ENCODE peak calls at places on chromosomes 16 and 17, in eight cellular contexts. E is left colon; D is small intestine; O is ureter; N is stimulated activated CD4-positive, alpha-beta T cell treated with anti-CD3 and anti-CD28 coated beads, Interleukin-12 subunit alpha, Interleukin-12 subunit beta, amount 100 ng/mL, for 4 hours; K is activated CD4-positive, alpha-beta T cell treated with anti-CD3 and anti-CD28 coated beads, Interleukin-2, amount 10 ng/mL, durations not matched to agents 7 days and 5 days; C is mesothelial cell of epicardium; Q is sigmoid colon. M is an unnamed sample.
A peak's percentile ranks its signal among the peaks of the same experiment; 100 is the strongest.

GRCh38 chr17:77892469-77893143 is 65.9 kb upstream of the TNRC6C start:
- DNase-seq in E (no peak), D (no peak), O (no peak), N (no peak), K (no peak), C (no peak), Q (peak; percentile 56), M (peak; percentile 66)

GRCh38 chr17:42286411-42287295 is 1.6 kb upstream of the STAT5A start:
- DNase-seq in E (peak; percentile 34), D (no peak), O (peak; percentile 52), N (no peak), K (no peak), C (no peak), Q (peak; percentile 78), M (peak; percentile 66)

GRCh38 chr16:9072806-9073341 is 18.6 kb upstream of the HAPSTR1 start:
- DNase-seq in E (no peak), D (no peak), O (no peak), N (peak; percentile 13), K (peak; percentile 31), C (no peak), Q (no peak), M (no peak)

GRCh38 chr16:78269251-78269650 is 169.8 kb downstream of the WWOX start:
- DNase-seq in E (no peak), D (no peak), O (no peak), N (no peak), K (no peak), C (no peak), Q (no peak), M (no peak)

GRCh38 chr17:41308251-41308917 is 725 bp downstream of the KRTAP16-1 start:
- DNase-seq in E (peak; percentile 48), D (peak; percentile 12), O (peak; percentile 60), N (peak; percentile 32), K (peak; percentile 85), C (no peak), Q (no peak), M (no peak)

GRCh38 chr16:4800290-4801041 is 2.0 kb downstream of the ROGDI start:
- DNase-seq in E (peak; percentile 84), D (peak; percentile 78), O (peak; percentile 83), N (no peak), K (no peak), C (no peak), Q (no peak), M (peak; percentile 68)

GRCh38 chr17:80845863-80846671 is 145.6 kb upstream of the CHMP6 start:
- DNase-seq in E (no peak), D (peak; percentile 32), O (peak; percentile 40), N (no peak), K (no peak), C (no peak), Q (peak; percentile 46), M (no peak)

GRCh38 chr17:54620380-54620978 is 280.2 kb upstream of the TOM1L1 start:
- DNase-seq in E (no peak), D (no peak), O (no peak), N (no peak), K (no peak), C (no peak), Q (no peak), M (no peak)

GRCh38 chr17:28018439-28019070 is 23.9 kb upstream of the NLK start:
- DNase-seq in E (peak; percentile 9), D (no peak), O (no peak), N (no peak), K (no peak), C (no peak), Q (no peak), M (no peak)

GRCh38 chr17:57097832-57098421 is 12.9 kb downstream of the AKAP1 start:
- DNase-seq in E (no peak), D (no peak), O (no peak), N (no peak), K (no peak), C (no peak), Q (peak; percentile 86), M (no peak)

GRCh38 chr17:4747847-4748246 is 8.1 kb upstream of the CXCL16 start:
- DNase-seq in E (no peak), D (no peak), O (no peak), N (no peak), K (peak; percentile 60), C (no peak), Q (no peak), M (no peak)

GRCh38 chr17:17792143-17792550 is 44.6 kb downstream of the SREBF1 start:
- DNase-seq in E (no peak), D (no peak), O (no peak), N (no peak), K (no peak), C (no peak), Q (no peak), M (no peak)

GRCh38 chr16:53789159-53789558 is 85.2 kb downstream of the FTO start:
- DNase-seq in E (no peak), D (no peak), O (no peak), N (no peak), K (no peak), C (no peak), Q (no peak), M (no peak)

GRCh38 chr17:38420518-38420917 is 7.7 kb upstream of the ARHGAP23 start:
- DNase-seq in E (no peak), D (no peak), O (no peak), N (no peak), K (no peak), C (no peak), Q (no peak), M (no peak)

GRCh38 chr16:87077750-87078127 is 239.5 kb downstream of the C16orf95 start:
- DNase-seq in E (no peak), D (no peak), O (no peak), N (no peak), K (no peak), C (no peak), Q (peak; percentile 34), M (no peak)

GRCh38 chr17:78957076-78957475 is 22.6 kb downstream of the LGALS3BP start:
- DNase-seq in E (no peak), D (no peak), O (no peak), N (no peak), K (no peak), C (no peak), Q (no peak), M (no peak)

GRCh38 chr16:89764711-89765201 is 43.4 kb downstream of the ZNF276 start:
- DNase-seq in E (peak; percentile 73), D (peak; percentile 96), O (peak; percentile 73), N (no peak), K (peak; percentile 53), C (no peak), Q (no peak), M (no peak)

GRCh38 chr17:77332981-77333685 is 192.4 kb downstream of the SEC14L1 start:
- DNase-seq in E (no peak), D (peak; percentile 36), O (peak; percentile 43), N (no peak), K (no peak), C (no peak), Q (peak; percentile 35), M (no peak)

GRCh38 chr17:81076097-81076754 is 41.3 kb downstream of the BAIAP2 start:
- DNase-seq in E (no peak), D (no peak), O (no peak), N (no peak), K (no peak), C (no peak), Q (no peak), M (no peak)

GRCh38 chr16:15955425-15955824 is 6.0 kb downstream of the ABCC1 start:
- DNase-seq in E (no peak), D (no peak), O (no peak), N (no peak), K (no peak), C (no peak), Q (no peak), M (no peak)

GRCh38 chr17:82845163-82845807 is 5.5 kb upstream of the ZNF750 start:
- DNase-seq in E (no peak), D (no peak), O (no peak), N (no peak), K (no peak), C (no peak), Q (peak; percentile 70), M (no peak)

GRCh38 chr16:84989791-84990620 is 21.3 kb downstream of the ZDHHC7 start:
- DNase-seq in E (no peak), D (no peak), O (no peak), N (no peak), K (no peak), C (no peak), Q (no peak), M (no peak)

GRCh38 chr16:66248096-66248495 is 118.4 kb upstream of the CDH5 start:
- DNase-seq in E (peak; percentile 34), D (no peak), O (peak; percentile 81), N (no peak), K (no peak), C (no peak), Q (peak; percentile 88), M (no peak)

GRCh38 chr16:1992475-1993292 is 2.9 kb downstream of the SYNGR3 start:
- DNase-seq in E (peak; percentile 57), D (no peak), O (no peak), N (no peak), K (no peak), C (no peak), Q (no peak), M (no peak)

GRCh38 chr16:30802971-30803370 is 16.0 kb upstream of the ZNF629 start:
- DNase-seq in E (no peak), D (no peak), O (no peak), N (no peak), K (no peak), C (no peak), Q (no peak), M (no peak)

M was measured in erythroblast.